ENCODE peak calls at places on chromosome 10, in four cellular contexts. M, D, Y and Q are unnamed samples.
A peak's percentile ranks its signal among the peaks of the same experiment; 100 is the strongest.

GRCh38 chr10:129971381-129972144 is 7.5 kb upstream of the EBF3 start:
- DNase-seq in M (peak; percentile 54), D (no peak), Y (peak; percentile 8), Q (peak; percentile 69)

GRCh38 chr10:43138757-43139241 is 554 bp downstream of the CSGALNACT2 start:
- DNase-seq in M (peak; percentile 41), D (no peak), Y (no peak), Q (no peak)

GRCh38 chr10:33134011-33134751 is 176.2 kb upstream of the ITGB1 start:
- DNase-seq in M (no peak), D (peak; percentile 57), Y (peak; percentile 42), Q (no peak)

GRCh38 chr10:43353495-43354324 is 17.7 kb upstream of the FXYD4 start:
- DNase-seq in M (no peak), D (no peak), Y (no peak), Q (no peak)

GRCh38 chr10:32938554-32939061 is 19.4 kb downstream of the ITGB1 start:
- DNase-seq in M (no peak), D (no peak), Y (peak; percentile 83), Q (no peak)

GRCh38 chr10:44578271-44578670 is 193.4 kb upstream of the CXCL12 start:
- DNase-seq in M (no peak), D (no peak), Y (no peak), Q (no peak)

GRCh38 chr10:25896421-25896820 is 37.6 kb upstream of the MYO3A start:
- DNase-seq in M (no peak), D (no peak), Y (no peak), Q (no peak)

GRCh38 chr10:78640981-78641646 is 427.7 kb upstream of the ZMIZ1 start:
- DNase-seq in M (no peak), D (no peak), Y (no peak), Q (no peak)

GRCh38 chr10:126944191-126944590 is 39.0 kb downstream of the DOCK1 start:
- DNase-seq in M (no peak), D (no peak), Y (no peak), Q (no peak)

GRCh38 chr10:98344589-98345038 is 70.4 kb downstream of the PYROXD2 start:
- DNase-seq in M (no peak), D (no peak), Y (no peak), Q (no peak)

GRCh38 chr10:80205478-80206276 is at the start of gene ANXA11:
- DNase-seq in M (peak; percentile 96), D (peak; percentile 27), Y (peak; percentile 72), Q (peak; percentile 83)

GRCh38 chr10:42475168-42476098 is 162.9 kb downstream of the ZNF33B start:
- DNase-seq in M (peak; percentile 52), D (no peak), Y (peak; percentile 6), Q (peak; percentile 16)

GRCh38 chr10:5862360-5862929 is 27.2 kb downstream of the ANKRD16 start:
- DNase-seq in M (no peak), D (peak; percentile 94), Y (peak; percentile 28), Q (no peak)

GRCh38 chr10:97335188-97335619 is 675 bp upstream of the FRAT2 start:
- DNase-seq in M (no peak), D (no peak), Y (no peak), Q (peak; percentile 37)
- TF ChIP-seq USF2 in M (no peak), D (no peak), Y (no peak), Q (no peak)

DNA sequence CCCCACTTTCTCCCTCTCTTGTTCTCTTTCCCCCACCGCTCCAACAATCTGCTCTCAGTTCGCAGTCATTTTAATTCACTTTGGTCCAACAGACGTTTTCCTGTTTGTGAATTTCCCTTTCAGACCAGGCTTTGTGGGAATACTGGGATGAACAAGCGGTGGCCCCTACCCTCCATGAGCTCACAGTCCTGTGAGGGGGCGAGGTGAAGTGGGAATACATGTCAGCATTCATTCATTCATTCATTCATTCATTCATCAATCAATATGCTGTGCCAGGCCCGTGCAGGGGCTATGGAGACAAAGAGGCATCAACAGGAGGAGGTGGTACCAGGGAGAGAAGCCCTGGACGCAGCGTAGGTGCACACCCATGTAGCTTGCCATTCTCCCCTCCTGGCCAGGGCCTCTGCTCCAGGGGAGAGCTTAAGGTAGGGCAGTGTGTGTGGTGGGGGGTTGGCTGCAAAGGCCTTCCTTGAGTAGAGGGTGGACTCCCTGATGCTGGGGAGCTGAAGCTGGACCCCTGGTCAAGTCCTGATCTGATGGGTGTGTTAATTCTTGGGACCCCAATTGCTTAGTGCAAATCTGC is 16.1 kb downstream of the PRF1 start:
- DNase-seq in M (no peak), D (no peak), Y (no peak), Q (no peak)
- TF ChIP-seq CBFB in M (no peak), D (no peak), Y (no peak), Q (no peak)

DNA sequence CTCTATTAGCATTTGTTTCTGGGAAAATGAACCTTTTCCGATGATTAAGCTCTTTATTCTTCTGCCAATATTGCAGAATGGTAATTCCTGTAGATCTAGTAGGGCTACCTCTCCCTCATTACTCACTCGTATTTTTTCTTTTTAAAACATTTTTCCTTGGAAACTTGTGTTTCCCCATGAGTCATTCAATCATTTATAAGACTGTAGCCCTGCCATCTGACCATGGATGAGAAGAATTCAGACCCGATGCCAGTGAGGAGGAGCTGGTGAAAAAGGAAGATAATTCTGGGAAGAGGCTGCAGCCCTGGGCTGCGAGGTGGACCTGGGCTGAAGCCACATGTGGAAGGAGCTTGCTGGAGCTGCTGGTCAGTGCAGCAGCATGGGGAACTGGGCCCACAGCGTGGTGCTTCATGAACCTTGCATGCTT is 242.8 kb downstream of the KLF6 start:
- DNase-seq in M (no peak), D (no peak), Y (no peak), Q (no peak)
- TF ChIP-seq USF2 in M (no peak), D (no peak), Y (no peak), Q (no peak)

GRCh38 chr10:132527338-132528063 is 10.1 kb upstream of the INPP5A start:
- DNase-seq in M (no peak), D (no peak), Y (no peak), Q (peak; percentile 7)
- TF ChIP-seq CBFB in M (no peak), D (no peak), Y (no peak), Q (no peak)

DNA sequence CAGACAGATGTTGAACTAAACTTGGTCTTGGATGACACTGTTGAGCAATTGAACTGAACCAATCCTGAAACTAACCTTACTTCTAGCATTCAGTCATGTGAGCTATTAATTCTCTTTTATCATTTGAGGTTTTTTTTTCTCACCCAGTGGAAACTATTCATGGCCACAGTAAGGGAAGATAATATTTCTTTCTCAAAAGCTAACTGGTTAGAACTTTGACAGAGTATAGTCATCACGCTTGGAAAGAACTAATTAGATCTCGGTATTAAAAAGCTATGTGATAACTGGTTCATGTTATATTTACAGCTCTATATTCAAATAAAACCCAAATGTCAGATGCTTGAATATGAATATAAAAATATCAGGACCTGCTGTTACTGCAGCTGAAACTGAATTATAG is 89.5 kb downstream of the OTUD1 start:
- DNase-seq in M (no peak), D (no peak), Y (no peak), Q (no peak)
- TF ChIP-seq USF2 in M (no peak), D (no peak), Y (no peak), Q (no peak)

GRCh38 chr10:15083674-15084501 is 4.7 kb downstream of the ACBD7 start:
- DNase-seq in M (no peak), D (no peak), Y (no peak), Q (no peak)

GRCh38 chr10:15088428-15089261 is at the start of gene ACBD7:
- DNase-seq in M (peak; percentile 97), D (no peak), Y (peak; percentile 60), Q (peak; percentile 89)

DNA sequence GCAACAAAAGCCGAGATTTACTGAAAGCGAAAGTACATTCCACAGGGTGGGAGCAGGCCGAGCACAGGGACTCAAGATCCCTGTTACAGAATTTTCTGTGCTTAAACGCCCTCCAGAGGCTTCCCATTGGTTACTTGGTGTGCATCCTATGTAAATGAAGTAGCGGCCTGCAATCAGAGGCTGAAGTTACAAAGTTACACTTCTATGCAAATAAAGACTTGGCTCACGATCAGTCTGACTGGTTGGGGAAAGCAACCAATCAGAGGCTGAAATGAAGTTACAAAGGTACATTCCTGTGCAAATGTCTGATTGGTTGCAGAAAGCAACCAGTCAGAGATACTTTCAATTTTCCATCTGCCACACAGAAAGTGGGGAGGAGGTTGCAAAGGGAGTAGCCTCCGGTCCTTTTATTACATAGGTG is 4.1 kb downstream of the ACBD7 start:
- DNase-seq in M (no peak), D (no peak), Y (peak; percentile 98), Q (peak; percentile 24)
- TF ChIP-seq CBFB in M (no peak), D (no peak), Y (no peak), Q (no peak)

DNA sequence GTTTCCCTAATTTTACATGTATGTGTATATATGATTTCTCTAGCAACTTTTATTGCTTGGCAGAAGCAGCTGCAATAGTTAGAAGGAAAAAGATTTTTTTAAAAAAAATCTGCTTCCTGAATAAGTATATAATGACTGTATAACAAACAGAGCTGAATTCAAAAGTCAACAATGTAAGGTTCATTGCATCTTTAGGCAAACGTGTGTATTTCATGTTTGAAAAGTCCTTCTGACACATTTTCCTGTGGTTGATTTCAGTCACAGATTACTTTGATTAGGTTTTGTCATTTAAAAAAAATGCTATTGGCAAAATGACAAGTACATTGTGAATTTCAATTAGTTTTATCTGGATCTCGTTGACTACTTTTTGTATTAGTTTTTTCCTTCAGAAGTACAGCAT is 231.0 kb downstream of the CSTF2T start:
- DNase-seq in M (no peak), D (no peak), Y (no peak), Q (no peak)
- TF ChIP-seq USF2 in M (no peak), D (no peak), Y (no peak), Q (no peak)

GRCh38 chr10:62861507-62861906 is 45.3 kb upstream of the EGR2 start:
- DNase-seq in M (no peak), D (no peak), Y (no peak), Q (no peak)
- TF ChIP-seq CBFB in M (no peak), D (no peak), Y (no peak), Q (no peak)

GRCh38 chr10:34817586-34817985 is 2.5 kb upstream of the PARD3 start:
- DNase-seq in M (no peak), D (no peak), Y (no peak), Q (no peak)

GRCh38 chr10:34815174-34816066 is at the start of gene PARD3:
- DNase-seq in M (peak; percentile 84), D (no peak), Y (peak; percentile 38), Q (peak; percentile 69)

GRCh38 chr10:34817054-34817453 is 2.0 kb upstream of the PARD3 start:
- DNase-seq in M (no peak), D (no peak), Y (no peak), Q (no peak)

GRCh38 chr10:34814228-34815173 is 595 bp downstream of the PARD3 start:
- DNase-seq in M (peak; percentile 66), D (no peak), Y (peak; percentile 51), Q (peak; percentile 63)

DNA sequence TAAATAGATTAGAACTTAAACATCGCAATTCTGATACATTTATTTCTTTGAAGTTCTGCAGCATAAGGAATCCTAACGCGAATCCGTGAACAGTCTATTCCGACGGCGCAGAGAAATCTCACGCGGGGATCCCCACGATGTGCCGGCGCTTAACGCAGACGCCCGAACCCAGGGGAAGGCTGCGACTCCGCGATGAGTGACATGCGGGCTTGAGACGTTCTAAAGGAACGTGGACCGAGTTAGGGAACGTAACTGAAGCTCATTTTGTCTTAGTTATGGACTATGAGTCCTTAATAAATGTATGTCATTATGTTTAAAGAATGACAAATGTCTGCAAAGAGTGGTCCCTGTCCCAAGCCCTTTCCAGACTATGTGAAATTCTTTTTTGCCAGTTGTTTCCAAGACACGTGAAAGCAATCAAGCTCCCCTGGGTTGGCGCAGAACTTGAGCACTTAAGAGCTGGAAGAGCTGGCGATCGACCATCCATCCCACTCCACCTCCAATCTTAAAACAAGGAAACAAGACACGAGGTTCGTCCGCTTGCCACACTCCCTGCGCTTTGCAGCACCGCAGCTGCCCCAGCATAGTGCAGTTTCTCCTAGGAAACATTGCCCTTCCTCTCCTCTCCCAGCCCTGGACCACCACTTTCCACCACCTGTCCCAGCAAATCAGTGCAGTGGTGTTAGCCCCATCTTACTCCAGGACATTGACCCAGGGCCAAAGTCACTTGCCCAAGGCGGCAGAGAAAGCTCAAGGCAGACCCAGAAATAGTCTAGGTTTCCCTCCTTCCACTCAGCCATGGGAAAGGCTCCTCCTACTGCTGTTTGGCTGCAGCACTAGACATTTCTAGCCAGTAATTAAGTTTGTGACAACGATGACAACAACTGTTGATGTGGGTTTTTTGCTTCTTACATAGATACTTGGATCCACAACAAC is 1.2 kb upstream of the PARD3 start:
- DNase-seq in M (no peak), D (no peak), Y (no peak), Q (peak; percentile 18)
- TF ChIP-seq USF2 in M (no peak), D (no peak), Y (no peak), Q (no peak)